ENCODE peak calls at places on chromosomes 3 and 15, in eight cellular contexts. B is uterus, Z is PC-3, F is K562, C is OCI-LY7, S is IMR-90, V is right lobe of liver, O is adrenal gland. G is an unnamed sample.

GRCh38 chr3:71245971-71246860 is 337.3 kb downstream of the FOXP1 start:
- DNase-seq in B (no peak), Z (no peak), F (peak; percentile 41), C (no peak), S (no peak), V (no peak), O (peak; percentile 27), G (no peak)

GRCh38 chr3:130759692-130760338 is 13.2 kb upstream of the PIK3R4 start:
- DNase-seq in B (no peak), Z (peak; percentile 71), F (peak; percentile 8), C (peak; percentile 64), S (peak; percentile 49), V (peak; percentile 56), O (peak; percentile 59), G (peak; percentile 80)

GRCh38 chr3:146581877-146582508 is 23.2 kb downstream of the PLSCR5 start:
- DNase-seq in B (no peak), Z (no peak), F (no peak), C (no peak), S (peak; percentile 34), V (no peak), O (no peak), G (no peak)

GRCh38 chr3:23805228-23805880 is 401 bp upstream of the UBE2E1 start:
- DNase-seq in B (no peak), Z (no peak), F (peak; percentile 71), C (peak; percentile 26), S (no peak), V (no peak), O (no peak), G (no peak)

GRCh38 chr3:129461022-129461421 is 21.0 kb downstream of the IFT122 start:
- DNase-seq in B (no peak), Z (peak; percentile 70), F (no peak), C (no peak), S (peak; percentile 81), V (no peak), O (no peak), G (no peak)

GRCh38 chr3:176106380-176106779 is 1090.9 kb downstream of the TBL1XR1 start:
- DNase-seq in B (no peak), Z (no peak), F (no peak), C (no peak), S (peak; percentile 8), V (no peak), O (no peak), G (no peak)

GRCh38 chr3:185332026-185332735 is 30.8 kb upstream of the MAP3K13 start:
- DNase-seq in B (no peak), Z (peak; percentile 87), F (no peak), C (no peak), S (peak; percentile 82), V (no peak), O (no peak), G (no peak)

GRCh38 chr3:73228425-73228824 is 167.0 kb downstream of the EBLN2 start:
- DNase-seq in B (no peak), Z (no peak), F (no peak), C (no peak), S (no peak), V (no peak), O (no peak), G (no peak)

DNA sequence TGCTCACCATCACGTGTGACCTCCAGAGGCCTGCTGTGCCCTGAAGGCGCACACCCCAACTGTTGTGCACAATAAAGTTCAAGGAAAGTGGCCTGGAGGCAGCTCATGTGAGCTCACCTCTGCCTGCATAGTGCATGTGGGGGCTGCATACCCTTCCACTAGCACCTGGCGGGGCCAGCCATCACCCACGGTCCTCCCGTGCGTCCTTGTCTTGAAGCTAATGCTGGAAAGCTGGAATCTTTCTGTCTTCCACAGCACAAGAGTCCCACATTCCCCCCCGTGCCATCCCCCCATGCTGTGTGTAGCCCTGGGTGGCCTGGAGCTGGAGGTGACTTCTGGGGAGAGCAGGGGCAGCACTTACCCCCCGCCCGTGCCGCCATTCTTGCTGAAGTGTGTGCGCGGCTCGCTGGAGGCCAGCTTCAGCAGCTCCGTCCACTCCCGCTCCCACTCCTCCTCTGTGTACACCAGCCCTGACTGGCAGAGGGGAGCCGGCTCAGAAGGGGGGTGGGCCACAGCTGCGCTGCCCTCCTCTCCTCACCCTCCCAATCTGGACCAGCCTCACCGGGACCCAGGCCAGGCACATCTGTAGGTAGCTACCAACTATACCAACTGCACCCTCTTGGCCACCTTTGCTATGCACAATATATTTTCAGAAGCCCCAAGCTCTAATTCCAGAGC is 199.5 kb downstream of the KLF13 start:
- DNase-seq in B (no peak), Z (no peak), F (no peak), C (no peak), S (no peak), V (no peak), O (no peak), G (no peak)
- H3K4me3 ChIP-seq in B (no peak overlapping the region), Z (no peak overlapping the region), F (no peak overlapping the region), C (no peak overlapping the region), S (no peak overlapping the region), V (no peak overlapping the region), O (no peak overlapping the region), G (no peak overlapping the region)

GRCh38 chr3:32176989-32177701 is 61.3 kb upstream of the CMTM8 start:
- DNase-seq in B (no peak), Z (peak; percentile 97), F (peak; percentile 61), C (peak; percentile 67), S (peak; percentile 37), V (peak; percentile 62), O (peak; percentile 52), G (peak; percentile 86)

GRCh38 chr3:32172420-32172819 is 66.0 kb downstream of the GPD1L start:
- DNase-seq in B (no peak), Z (no peak), F (no peak), C (no peak), S (no peak), V (no peak), O (no peak), G (no peak)

GRCh38 chr3:32177702-32178198 is 60.7 kb upstream of the CMTM8 start:
- DNase-seq in B (peak; percentile 30), Z (peak; percentile 97), F (peak; percentile 80), C (peak; percentile 69), S (peak; percentile 47), V (peak; percentile 86), O (peak; percentile 81), G (no peak)

GRCh38 chr3:32180151-32180850 is 58.2 kb upstream of the CMTM8 start:
- DNase-seq in B (no peak), Z (no peak), F (no peak), C (no peak), S (no peak), V (no peak), O (no peak), G (no peak)

GRCh38 chr3:32175607-32176197 is 62.8 kb upstream of the CMTM8 start:
- DNase-seq in B (no peak), Z (peak; percentile 84), F (peak; percentile 80), C (peak; percentile 82), S (peak; percentile 55), V (no peak), O (peak; percentile 42), G (no peak)
- TF ChIP-seq CTCF in B (peak; percentile 11), Z (peak; percentile 85), F (peak; percentile 72), C (peak; percentile 93), S (peak; percentile 62), V (peak; percentile 67), O (peak; percentile 45), G (peak; percentile 37)

DNA sequence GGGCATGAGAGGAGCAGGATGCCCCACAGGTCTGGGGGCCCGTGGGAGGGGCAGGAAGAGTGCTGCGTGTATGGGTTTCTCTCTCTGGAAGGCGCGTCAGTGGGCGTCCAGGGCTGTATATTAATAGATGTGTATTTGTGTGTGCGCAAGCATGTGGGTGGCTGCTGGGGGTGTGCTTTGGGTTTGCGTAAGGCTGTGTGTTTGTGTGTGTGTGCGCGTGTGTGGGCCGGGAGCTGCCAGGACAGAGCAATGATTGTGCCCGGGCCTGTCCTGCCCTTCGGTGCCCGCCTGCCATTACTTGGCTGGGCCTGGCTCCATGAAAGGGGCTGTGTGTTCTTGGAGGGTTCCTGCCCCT is 16.4 kb downstream of the CSPG4 start:
- DNase-seq in B (no peak), Z (no peak), F (no peak), C (no peak), S (no peak), V (no peak), O (no peak), G (no peak)
- H3K4me1 ChIP-seq in B (peaks cover 56% of the 10 kb centered on the region), Z (peaks cover 27% of the 10 kb centered on the region), F (peaks cover 19% of the 10 kb centered on the region), C (peaks cover 27% of the 10 kb centered on the region), S (peaks cover 38% of the 10 kb centered on the region), V (no peaks in the 10 kb centered on the region), O (peaks cover 13% of the 10 kb centered on the region), G (peaks cover 8% of the 10 kb centered on the region)

DNA sequence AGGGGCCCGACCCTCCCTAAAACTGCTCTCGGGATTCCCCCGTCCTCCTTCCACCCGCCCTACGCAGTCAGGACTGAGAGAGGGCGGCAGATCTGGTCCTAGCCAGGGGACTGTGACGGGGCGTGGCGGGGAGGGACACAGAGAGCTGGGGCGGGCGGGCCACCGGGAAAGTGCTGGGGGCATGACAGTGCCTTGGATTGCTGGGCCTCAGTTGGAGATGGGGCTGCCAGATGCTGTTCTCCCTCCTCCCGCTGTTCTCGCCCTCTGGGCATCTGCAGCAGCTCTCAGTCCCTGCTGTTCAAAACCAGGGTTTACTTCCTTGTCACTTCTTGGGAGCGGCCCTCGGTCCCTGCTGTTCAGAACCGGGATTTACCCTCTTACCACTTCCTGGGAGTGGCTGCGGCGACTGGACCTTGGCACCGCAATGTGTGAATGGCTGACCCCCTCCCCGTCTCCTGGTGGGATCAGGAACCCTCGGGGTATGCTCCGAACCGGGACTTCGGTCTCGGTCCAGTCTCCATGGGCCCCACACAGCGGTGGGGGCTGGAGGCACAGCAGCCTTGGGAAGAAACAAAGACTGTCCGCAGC is 1.8 kb upstream of the RPP25 start:
- DNase-seq in B (peak; percentile 24), Z (peak; percentile 31), F (no peak), C (no peak), S (no peak), V (peak; percentile 55), O (peak; percentile 50), G (peak; percentile 85)
- H3K4me3 ChIP-seq in B (peak overlapping the region; percentile 9), Z (peak overlapping the region; percentile 78), F (no peak overlapping the region), C (no peak overlapping the region), S (no peak overlapping the region), V (peak overlapping the region; percentile 21), O (peak overlapping the region; percentile 74), G (no peak overlapping the region)

G was measured in mucosa of descending colon.